ENCODE peak calls at places on chromosomes 5 and 9, in eight cellular contexts. T is NCI-H1105 treated with DMSO at 0.1 percent for 48 hours; J is mammary epithelial cell; Z is astrocyte of the cerebellum; K is astrocyte; Q is CD8-positive, alpha-beta memory T cell; Y is GM13977; V is fibroblast of pulmonary artery. I is an unnamed sample.

GRCh38 chr5:60652206-60652605 is 47.8 kb downstream of the DEPDC1B start:
- DNase-seq in J (peak; percentile 92), Y (no peak), K (peak; percentile 84), V (peak; percentile 91), Q (no peak), T (no peak), Z (peak; percentile 73), I (no peak)

GRCh38 chr5:74266836-74267235 is 373.7 kb downstream of the ENC1 start:
- DNase-seq in Y (no peak), T (no peak), V (no peak), Z (no peak), Q (no peak), K (no peak), J (no peak), I (no peak)

GRCh38 chr9:76451234-76451633 is 7.7 kb upstream of the GCNT1 start:
- DNase-seq in Z (peak; percentile 51), T (no peak), Y (no peak), V (peak; percentile 87), J (peak; percentile 57), K (peak; percentile 88), Q (no peak), I (no peak)

GRCh38 chr5:6733411-6734242 is 20.4 kb downstream of the TENT4A start:
- DNase-seq in Q (no peak), Z (peak; percentile 38), T (no peak), K (peak; percentile 90), J (no peak), Y (no peak), V (peak; percentile 73), I (no peak)

GRCh38 chr5:59591162-59591561 is 302.4 kb downstream of the PDE4D start:
- DNase-seq in T (no peak), K (no peak), J (peak; percentile 82), Q (no peak), Z (no peak), Y (peak; percentile 12), V (no peak), I (no peak)

GRCh38 chr5:171271798-171272197 is 37.2 kb upstream of the TLX3 start:
- DNase-seq in V (no peak), Y (no peak), Q (no peak), T (no peak), J (no peak), Z (no peak), K (no peak), I (no peak)

GRCh38 chr5:78320461-78320860 is 26.0 kb upstream of the AP3B1 start:
- DNase-seq in Q (no peak), Y (peak; percentile 30), Z (peak; percentile 9), T (peak; percentile 51), V (peak; percentile 65), K (peak; percentile 22), J (peak; percentile 29), I (no peak)

GRCh38 chr5:157611571-157612067 is 36.0 kb upstream of the ADAM19 start:
- DNase-seq in T (no peak), Z (no peak), J (peak; percentile 78), K (no peak), V (no peak), Y (peak; percentile 42), Q (no peak), I (no peak)

GRCh38 chr5:40278881-40279280 is 400.8 kb upstream of the PTGER4 start:
- DNase-seq in Q (no peak), V (no peak), K (no peak), T (no peak), J (no peak), Y (no peak), Z (no peak), I (no peak)

GRCh38 chr5:28707706-28708105 is 1669.3 kb upstream of the CDH9 start:
- DNase-seq in Z (peak; percentile 3), Q (no peak), K (no peak), Y (no peak), V (no peak), T (no peak), J (peak; percentile 11), I (no peak)

GRCh38 chr9:123741214-123741613 is 188.7 kb downstream of the DENND1A start:
- DNase-seq in J (no peak), K (no peak), Z (no peak), Y (no peak), T (no peak), Q (no peak), V (no peak), I (no peak)

GRCh38 chr5:81044868-81045267 is 84.7 kb downstream of the RASGRF2 start:
- DNase-seq in J (no peak), K (no peak), Y (no peak), V (no peak), Q (no peak), Z (no peak), T (no peak), I (no peak)

GRCh38 chr5:134099288-134099872 is 15.1 kb upstream of the TCF7 start:
- DNase-seq in K (no peak), V (no peak), Z (no peak), T (no peak), Y (no peak), Q (no peak), J (no peak), I (no peak)

GRCh38 chr9:135474915-135475314 is 4.7 kb upstream of the PPP1R26 start:
- DNase-seq in K (no peak), V (peak; percentile 16), Q (no peak), J (no peak), Y (peak; percentile 62), Z (no peak), T (no peak), I (no peak)

GRCh38 chr9:20972684-20973083 is 58.8 kb downstream of the HACD4 start:
- DNase-seq in V (no peak), T (no peak), J (no peak), K (no peak), Y (no peak), Z (no peak), Q (no peak), I (no peak)

GRCh38 chr5:134029156-134029555 is 24.4 kb upstream of the VDAC1 start:
- DNase-seq in T (no peak), Y (no peak), Z (no peak), V (peak; percentile 83), K (peak; percentile 96), J (peak; percentile 96), Q (no peak), I (no peak)

GRCh38 chr9:121814594-121814993 is 163.2 kb downstream of the DAB2IP start:
- DNase-seq in Q (no peak), Y (no peak), Z (no peak), V (no peak), K (no peak), T (no peak), J (no peak), I (no peak)

GRCh38 chr5:106584268-106584667 is 1086.5 kb downstream of the EFNA5 start:
- DNase-seq in T (no peak), J (no peak), K (no peak), Y (no peak), Z (no peak), Q (no peak), V (peak; percentile 4), I (no peak)

GRCh38 chr9:121711281-121711680 is 59.8 kb downstream of the DAB2IP start:
- DNase-seq in Q (no peak), Y (no peak), J (no peak), V (no peak), K (no peak), T (no peak), Z (no peak), I (no peak)